ENCODE peak calls at places on chromosomes 6 and 20, in seven cellular contexts. P is G401; Q is stimulated activated CD8-positive, alpha-beta memory T cell treated with anti-CD3 and anti-CD28 coated beads, Interleukin-15, amount 100 ng/mL, for 24 hours; F is amniotic epithelial cell; S is H9; E is GM04503; W is germinal center. J is an unnamed sample.

GRCh38 chr6:24910331-24910849 is 25.4 kb downstream of the RIPOR2 start:
- DNase-seq in P (no peak), Q (no peak), F (no peak), S (peak; percentile 46), E (no peak), W (peak; percentile 60), J (peak; percentile 24)

GRCh38 chr20:12775041-12775440 is 233.7 kb upstream of the SPTLC3 start:
- DNase-seq in P (no peak), Q (no peak), F (no peak), S (no peak), E (no peak), W (no peak), J (no peak)

GRCh38 chr6:134238006-134238405 is 79.9 kb downstream of the SGK1 start:
- DNase-seq in P (no peak), Q (no peak), F (no peak), S (no peak), E (no peak), W (no peak), J (no peak)

GRCh38 chr20:24503352-24503931 is 34.0 kb downstream of the SYNDIG1 start:
- DNase-seq in P (peak; percentile 78), Q (no peak), F (peak; percentile 4), S (peak; percentile 19), E (no peak), W (no peak), J (peak; percentile 78)

GRCh38 chr20:61976650-61977332 is 88.9 kb downstream of the TAF4 start:
- DNase-seq in P (peak; percentile 19), Q (no peak), F (no peak), S (no peak), E (no peak), W (no peak), J (no peak)

GRCh38 chr6:91081452-91082067 is 494.7 kb upstream of the MAP3K7 start:
- DNase-seq in P (peak; percentile 89), Q (no peak), F (peak; percentile 47), S (no peak), E (peak; percentile 7), W (peak; percentile 16), J (peak; percentile 87)

GRCh38 chr6:72533601-72534000 is 88.3 kb upstream of the KCNQ5 start:
- DNase-seq in P (no peak), Q (no peak), F (peak; percentile 2), S (no peak), E (no peak), W (no peak), J (peak; percentile 5)

GRCh38 chr20:41405436-41405835 is 38.8 kb upstream of the EMILIN3 start:
- DNase-seq in P (peak; percentile 93), Q (no peak), F (no peak), S (no peak), E (no peak), W (no peak), J (no peak)

GRCh38 chr6:151324079-151324825 is 67.1 kb downstream of the ZBTB2 start:
- DNase-seq in P (peak; percentile 95), Q (peak; percentile 64), F (peak; percentile 78), S (peak; percentile 90), E (peak; percentile 48), W (peak; percentile 66), J (peak; percentile 88)

GRCh38 chr6:149899926-149900619 is 2.2 kb upstream of the RAET1E start:
- DNase-seq in P (no peak), Q (no peak), F (no peak), S (no peak), E (no peak), W (no peak), J (no peak)

GRCh38 chr6:118660218-118660569 is 8.8 kb upstream of the CEP85L start:
- DNase-seq in P (no peak), Q (no peak), F (peak; percentile 50), S (no peak), E (no peak), W (no peak), J (peak; percentile 54)

GRCh38 chr6:107629545-107630147 is 139.7 kb downstream of the SOBP start:
- DNase-seq in P (no peak), Q (no peak), F (no peak), S (no peak), E (no peak), W (no peak), J (no peak)

GRCh38 chr20:38034108-38034649 is 633 bp downstream of the RPRD1B start:
- DNase-seq in P (peak; percentile 9), Q (no peak), F (no peak), S (no peak), E (no peak), W (no peak), J (no peak)